ENCODE peak calls at places on chromosome 22, in four cellular contexts. L, W, X and T are unnamed samples.
A peak's percentile ranks its signal among the peaks of the same experiment; 100 is the strongest.

GRCh38 chr22:32801436-32802290 is at the start of gene TIMP3:
- DNase-seq in L (peak; percentile 89), X (peak; percentile 95), W (peak; percentile 74), T (peak; percentile 86)

GRCh38 chr22:31707519-31707918 is 42.4 kb downstream of the PRR14L start:
- DNase-seq in X (no peak), L (no peak), W (peak; percentile 21), T (no peak)

GRCh38 chr22:41578818-41579217 is 10.8 kb downstream of the PMM1 start:
- DNase-seq in X (no peak), L (no peak), W (no peak), T (no peak)

GRCh38 chr22:25347752-25348102 is 128.3 kb downstream of the CRYBB2 start:
- DNase-seq in L (no peak), W (no peak), X (no peak), T (no peak)

GRCh38 chr22:41367039-41367679 is 14.6 kb upstream of the TEF start:
- DNase-seq in W (peak; percentile 95), L (peak; percentile 93), X (peak; percentile 70), T (no peak)

GRCh38 chr22:50628543-50629134 is 687 bp upstream of the ARSA start:
- DNase-seq in W (no peak), X (no peak), L (no peak), T (no peak)

GRCh38 chr22:50490531-50491308 is 4.1 kb downstream of the MIOX start:
- DNase-seq in L (peak; percentile 1), X (no peak), W (no peak), T (no peak)

GRCh38 chr22:44497218-44497903 is 672 bp downstream of the RTL6 start:
- DNase-seq in X (no peak), W (peak; percentile 18), L (peak; percentile 41), T (no peak)

GRCh38 chr22:41674941-41675340 is 13.7 kb downstream of the SNU13 start:
- DNase-seq in L (no peak), W (no peak), X (peak; percentile 59), T (no peak)

GRCh38 chr22:33851240-33851639 is 69.0 kb downstream of the LARGE1 start:
- DNase-seq in W (no peak), L (peak; percentile 31), X (no peak), T (no peak)

GRCh38 chr22:26766510-26767350 is 109.3 kb downstream of the MIAT start:
- DNase-seq in X (no peak), W (no peak), L (no peak), T (no peak)

GRCh38 chr22:50303515-50303847 is 4.0 kb downstream of the PLXNB2 start:
- DNase-seq in W (no peak), L (no peak), X (no peak), T (no peak)

GRCh38 chr22:42803454-42803853 is 53.6 kb downstream of the ARFGAP3 start:
- DNase-seq in W (no peak), X (no peak), L (no peak), T (no peak)

GRCh38 chr22:41417622-41418390 is 28.8 kb downstream of the TOB2 start:
- DNase-seq in X (no peak), L (no peak), W (peak; percentile 89), T (no peak)

GRCh38 chr22:40512426-40513136 is 123.9 kb downstream of the MRTFA start:
- DNase-seq in X (no peak), L (peak; percentile 32), W (no peak), T (no peak)

GRCh38 chr22:42399315-42400271 is 32.6 kb downstream of the NFAM1 start:
- DNase-seq in W (peak; percentile 40), X (peak; percentile 92), L (peak; percentile 58), T (no peak)

GRCh38 chr22:24025475-24025874 is 14.4 kb downstream of the CABIN1 start:
- DNase-seq in L (no peak), W (no peak), X (no peak), T (no peak)
- H3K27me3 ChIP-seq in L (no peaks in the 10 kb centered on the region), W (no peaks in the 10 kb centered on the region), X (no peaks in the 10 kb centered on the region), T (no peaks in the 10 kb centered on the region)

GRCh38 chr22:37206841-37207821 is 5.1 kb downstream of the SSTR3 start:
- DNase-seq in W (no peak), X (no peak), L (no peak), T (peak; percentile 10)
- H3K27me3 ChIP-seq in W (peaks cover 17% of the 10 kb centered on the region), X (no peaks in the 10 kb centered on the region), L (no peaks in the 10 kb centered on the region), T (no peaks in the 10 kb centered on the region)

GRCh38 chr22:22040472-22040871 is 57.9 kb upstream of the TOP3B start:
- DNase-seq in W (no peak), X (no peak), L (no peak), T (no peak)

GRCh38 chr22:22042009-22042408 is 59.4 kb upstream of the TOP3B start:
- DNase-seq in L (no peak), W (no peak), X (no peak), T (no peak)

GRCh38 chr22:22039286-22040074 is 56.9 kb upstream of the TOP3B start:
- DNase-seq in L (no peak), W (no peak), X (no peak), T (no peak)

GRCh38 chr22:22042599-22043295 is 60.2 kb upstream of the TOP3B start:
- DNase-seq in X (no peak), W (no peak), L (no peak), T (no peak)

DNA sequence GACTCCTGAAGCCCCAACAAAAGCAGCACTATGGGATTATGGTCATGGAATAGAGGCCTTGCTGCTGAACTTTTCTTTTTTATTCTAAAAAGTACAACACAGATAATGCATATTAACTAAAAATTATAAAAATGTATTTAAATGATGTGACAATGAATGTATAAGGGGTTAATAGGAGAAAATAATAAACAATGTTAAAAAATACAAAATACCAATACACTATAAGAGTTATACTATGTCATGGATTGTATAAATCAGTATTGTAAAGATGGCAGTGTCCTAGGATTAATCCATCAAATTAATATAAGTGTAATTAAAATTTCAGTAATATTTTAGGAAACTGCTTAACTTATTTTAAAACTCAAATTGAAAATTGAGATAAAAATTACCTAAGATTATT is 58.3 kb upstream of the TOP3B start:
- DNase-seq in L (no peak), X (no peak), W (no peak), T (no peak)
- H3K27me3 ChIP-seq in L (no peaks in the 10 kb centered on the region), X (peaks cover 76% of the 10 kb centered on the region), W (peaks cover 4% of the 10 kb centered on the region), T (no peaks in the 10 kb centered on the region)

DNA sequence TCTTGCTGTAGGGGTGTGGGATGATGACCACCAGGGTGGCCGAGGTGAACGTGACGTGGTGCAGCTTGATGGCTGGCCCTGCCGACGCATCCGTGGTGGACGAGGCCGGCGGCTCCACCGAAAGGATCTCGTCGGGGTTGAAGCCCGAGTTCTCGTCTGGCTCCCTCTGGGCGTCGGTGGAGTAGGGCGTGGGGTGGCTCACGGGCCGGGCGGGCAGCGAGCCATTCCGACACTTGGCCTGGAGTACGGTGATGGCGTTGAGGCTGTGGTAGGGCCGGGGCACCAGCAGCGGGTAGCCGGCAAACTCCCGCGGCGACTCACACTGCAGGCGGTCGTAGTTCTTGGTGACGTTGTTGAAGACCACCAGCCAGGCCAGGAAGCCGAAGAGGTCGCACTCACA is 52.7 kb downstream of the ELFN2 start:
- DNase-seq in W (no peak), X (no peak), L (no peak), T (no peak)
- H3K27me3 ChIP-seq in W (peaks cover 50% of the 10 kb centered on the region), X (no peaks in the 10 kb centered on the region), L (no peaks in the 10 kb centered on the region), T (no peaks in the 10 kb centered on the region)

GRCh38 chr22:22387386-22387736 is 121.2 kb downstream of the ZNF280B start:
- DNase-seq in W (no peak), L (no peak), X (no peak), T (no peak)
- H3K27me3 ChIP-seq in W (peaks cover 34% of the 10 kb centered on the region), L (peaks cover 7% of the 10 kb centered on the region), X (no peaks in the 10 kb centered on the region), T (no peaks in the 10 kb centered on the region)

GRCh38 chr22:37353839-37354238 is 71.5 kb downstream of the CYTH4 start:
- DNase-seq in L (no peak), W (no peak), X (no peak), T (no peak)

GRCh38 chr22:37351268-37351667 is 69.0 kb downstream of the CYTH4 start:
- DNase-seq in X (no peak), W (no peak), L (no peak), T (no peak)

GRCh38 chr22:37355174-37355573 is 72.1 kb downstream of the ELFN2 start:
- DNase-seq in W (no peak), L (no peak), X (no peak), T (no peak)

GRCh38 chr22:37354271-37355069 is 72.2 kb downstream of the CYTH4 start:
- DNase-seq in W (no peak), X (no peak), L (no peak), T (no peak)

DNA sequence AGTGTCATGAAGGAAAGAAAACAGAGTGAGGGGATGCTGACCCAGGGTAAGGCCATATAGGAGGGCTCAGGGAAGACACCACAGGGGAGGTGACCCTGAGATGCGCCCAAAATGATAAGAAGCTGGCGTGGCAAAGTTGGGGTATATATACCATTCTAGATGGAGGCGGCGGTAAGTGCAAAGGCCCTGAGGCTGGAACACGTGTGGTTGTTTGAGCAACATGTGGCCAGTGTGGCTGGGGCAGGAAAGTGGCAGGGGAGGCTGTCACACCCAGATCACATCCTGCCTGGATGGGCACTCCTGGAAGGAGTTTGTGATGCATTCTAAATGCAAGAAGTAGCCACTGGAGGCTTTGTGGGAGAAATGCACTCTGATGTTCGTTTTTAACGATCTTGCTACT is 70.2 kb downstream of the CYTH4 start:
- DNase-seq in W (no peak), X (no peak), L (no peak), T (no peak)
- H3K27me3 ChIP-seq in W (peaks cover 10% of the 10 kb centered on the region), X (peaks cover 6% of the 10 kb centered on the region), L (no peaks in the 10 kb centered on the region), T (no peaks in the 10 kb centered on the region)

DNA sequence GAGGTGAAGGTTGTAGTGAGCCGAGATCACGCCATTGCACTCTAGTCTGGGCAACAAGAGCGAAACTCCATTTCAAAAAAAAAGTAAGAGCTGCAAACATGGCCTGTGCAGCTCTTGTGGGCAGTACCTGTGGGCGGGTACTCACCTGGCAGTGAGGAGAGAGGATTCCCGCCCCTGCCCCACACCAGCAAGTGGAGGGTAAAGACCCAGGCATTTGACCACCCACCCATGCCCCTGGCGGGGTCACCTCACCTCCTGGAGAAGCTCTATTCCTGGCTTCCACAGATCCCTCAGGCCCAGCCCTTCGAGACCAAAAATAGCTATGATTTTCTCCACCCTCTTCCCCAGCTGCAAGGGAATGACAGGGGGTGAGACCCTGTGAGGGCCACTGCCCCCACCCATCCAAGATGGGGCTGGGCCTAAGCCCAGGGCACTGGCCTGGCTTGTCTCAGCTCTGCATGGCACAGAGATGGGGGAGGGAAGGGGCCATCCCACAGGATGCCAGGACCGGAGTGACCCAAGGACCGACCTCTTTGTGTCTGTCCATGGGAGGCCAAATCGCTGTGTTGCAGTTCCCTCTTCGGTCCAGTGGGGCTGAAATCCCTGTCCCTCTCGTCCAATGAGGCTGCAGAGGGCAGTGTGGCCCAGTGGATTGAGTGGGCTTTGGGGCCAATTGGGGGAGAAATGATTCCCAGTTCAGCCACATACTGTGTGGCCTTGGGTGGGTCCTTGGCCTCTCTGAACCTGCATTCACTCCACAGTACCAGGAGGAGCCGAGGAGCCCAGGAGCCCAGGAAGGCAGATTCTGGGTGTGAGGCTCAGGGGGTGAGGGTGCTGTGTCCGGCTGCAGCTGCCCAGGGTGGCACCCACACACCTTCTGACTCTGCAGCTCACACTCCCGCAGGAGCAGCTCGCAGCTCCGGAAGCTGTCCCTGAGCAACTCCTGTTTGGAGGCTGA is 14.6 kb downstream of the SEC14L6 start:
- DNase-seq in W (no peak), X (no peak), L (no peak), T (no peak)
- H3K27me3 ChIP-seq in W (no peaks in the 10 kb centered on the region), X (no peaks in the 10 kb centered on the region), L (no peaks in the 10 kb centered on the region), T (no peaks in the 10 kb centered on the region)

GRCh38 chr22:36351921-36352774 is 35.6 kb downstream of the MYH9 start:
- DNase-seq in W (no peak), X (peak; percentile 61), L (peak; percentile 59), T (peak; percentile 74)

GRCh38 chr22:36355362-36355761 is 32.4 kb downstream of the MYH9 start:
- DNase-seq in L (no peak), W (no peak), X (no peak), T (no peak)

GRCh38 chr22:36355894-36356293 is 31.9 kb downstream of the MYH9 start:
- DNase-seq in X (no peak), L (no peak), W (no peak), T (no peak)

GRCh38 chr22:36350751-36351594 is 36.8 kb downstream of the MYH9 start:
- DNase-seq in W (no peak), X (no peak), L (peak; percentile 47), T (no peak)

GRCh38 chr22:36352775-36353507 is 34.8 kb downstream of the MYH9 start:
- DNase-seq in W (no peak), L (peak; percentile 53), X (no peak), T (no peak)
- H3K27me3 ChIP-seq in W (no peaks in the 10 kb centered on the region), L (no peaks in the 10 kb centered on the region), X (no peaks in the 10 kb centered on the region), T (no peaks in the 10 kb centered on the region)